ENCODE peak calls at places on chromosome 2, in six cellular contexts. R is stimulated activated CD4-positive, alpha-beta T cell treated with anti-CD3 and anti-CD28 coated beads, Interleukin-4, amount 100 ng/mL, for 24 hours; Q is NCI-H2081; N is tibial artery; U is non-pigmented ciliary epithelial cell; P is effector CD4-positive, alpha-beta T cell. V is an unnamed sample.

GRCh38 chr2:202278036-202278760 is 12.6 kb downstream of the NOP58 start:
- DNase-seq in R (peak; percentile 37), Q (no peak), N (no peak), U (no peak), P (no peak), V (no peak)

GRCh38 chr2:98761267-98761781 is 30.4 kb upstream of the MGAT4A start:
- DNase-seq in R (peak; percentile 75), Q (no peak), N (no peak), U (no peak), P (peak; percentile 47), V (no peak)

GRCh38 chr2:41879367-41879871 is 168.4 kb upstream of the PKDCC start:
- DNase-seq in R (no peak), Q (no peak), N (no peak), U (no peak), P (no peak), V (no peak)

GRCh38 chr2:201858781-201859180 is 52.4 kb downstream of the CDK15 start:
- DNase-seq in R (peak; percentile 23), Q (no peak), N (no peak), U (no peak), P (no peak), V (no peak)

GRCh38 chr2:144233226-144234114 is 286.4 kb downstream of the ZEB2 start:
- DNase-seq in R (no peak), Q (no peak), N (no peak), U (no peak), P (no peak), V (no peak)

GRCh38 chr2:176652300-176653182 is 383.3 kb downstream of the MTX2 start:
- DNase-seq in R (no peak), Q (peak; percentile 71), N (no peak), U (no peak), P (no peak), V (peak; percentile 50)

GRCh38 chr2:66437055-66437454 is 2.1 kb downstream of the MEIS1 start:
- DNase-seq in R (no peak), Q (no peak), N (no peak), U (no peak), P (no peak), V (no peak)

GRCh38 chr2:28619213-28620196 is 123.6 kb downstream of the PLB1 start:
- DNase-seq in R (no peak), Q (no peak), N (no peak), U (no peak), P (no peak), V (no peak)

GRCh38 chr2:143263045-143263625 is 133.9 kb downstream of the ARHGAP15 start:
- DNase-seq in R (no peak), Q (no peak), N (no peak), U (no peak), P (no peak), V (no peak)

GRCh38 chr2:113770929-113771328 is 14.5 kb upstream of the SLC35F5 start:
- DNase-seq in R (no peak), Q (no peak), N (no peak), U (no peak), P (no peak), V (no peak)

GRCh38 chr2:64958556-64958955 is 30.6 kb upstream of the SLC1A4 start:
- DNase-seq in R (no peak), Q (no peak), N (no peak), U (no peak), P (no peak), V (no peak)